ENCODE peak calls at places on chromosome 1, in eight cellular contexts. S is NB4, N is gastrocnemius medialis, V is tibial nerve, B is adrenal gland, R is IMR-90, Z is A549, D is right lobe of liver. L is an unnamed sample.

GRCh38 chr1:12518956-12519707 is 98.9 kb downstream of the DHRS3 start:
- DNase-seq in R (peak), Z (no peak), V (peak), B (peak), N (peak), S (no peak), D (peak), L (peak)

GRCh38 chr1:90924982-90925381 is 96.9 kb downstream of the ZNF644 start:
- DNase-seq in Z (no peak), B (no peak), V (no peak), S (no peak), D (no peak), N (no peak), R (peak), L (no peak)

GRCh38 chr1:181675091-181675490 is 191.8 kb downstream of the CACNA1E start:
- DNase-seq in N (no peak), Z (no peak), D (no peak), V (no peak), B (no peak), R (no peak), S (no peak), L (no peak)

GRCh38 chr1:163307479-163308171 is 14.1 kb upstream of the NUF2 start:
- DNase-seq in Z (no peak), B (no peak), S (no peak), D (no peak), R (peak), V (no peak), N (no peak), L (no peak)

GRCh38 chr1:235586992-235587391 is 62.6 kb downstream of the GNG4 start:
- DNase-seq in B (no peak), D (no peak), S (no peak), R (no peak), N (no peak), Z (no peak), V (no peak), L (no peak)

GRCh38 chr1:220804202-220804586 is 17.5 kb downstream of the MTARC1 start:
- DNase-seq in R (peak), D (no peak), B (no peak), S (no peak), Z (no peak), N (no peak), V (no peak), L (no peak)

GRCh38 chr1:231628207-231628876 is 1.8 kb downstream of the DISC1 start:
- DNase-seq in S (no peak), V (no peak), N (no peak), B (no peak), R (peak), D (no peak), Z (no peak), L (no peak)

GRCh38 chr1:3409737-3410434 is 44.6 kb upstream of the ARHGEF16 start:
- DNase-seq in Z (peak), V (peak), S (no peak), R (peak), B (peak), N (no peak), D (no peak), L (no peak)

GRCh38 chr1:67615886-67616285 is 69.1 kb upstream of the GADD45A start:
- DNase-seq in Z (no peak), N (no peak), B (no peak), V (no peak), S (no peak), R (no peak), D (no peak), L (no peak)

GRCh38 chr1:16111771-16112557 is 38.5 kb upstream of the FAM131C start:
- DNase-seq in B (no peak), R (peak), D (no peak), S (no peak), N (no peak), V (no peak), Z (no peak), L (no peak)

GRCh38 chr1:47758341-47759237 is 238.6 kb downstream of the TRABD2B start:
- DNase-seq in D (no peak), V (peak), Z (peak), S (peak), R (no peak), B (no peak), N (no peak), L (no peak)

GRCh38 chr1:47756411-47756810 is 240.8 kb downstream of the TRABD2B start:
- DNase-seq in R (no peak), Z (no peak), V (no peak), N (no peak), D (no peak), B (no peak), S (no peak), L (peak)

GRCh38 chr1:47756006-47756405 is 241.2 kb downstream of the TRABD2B start:
- DNase-seq in Z (no peak), V (no peak), S (no peak), R (no peak), B (no peak), N (no peak), D (no peak), L (peak)

GRCh38 chr1:47755368-47755990 is 241.7 kb downstream of the TRABD2B start:
- DNase-seq in V (no peak), D (no peak), N (no peak), Z (peak), B (no peak), R (no peak), S (peak), L (peak)

DNA sequence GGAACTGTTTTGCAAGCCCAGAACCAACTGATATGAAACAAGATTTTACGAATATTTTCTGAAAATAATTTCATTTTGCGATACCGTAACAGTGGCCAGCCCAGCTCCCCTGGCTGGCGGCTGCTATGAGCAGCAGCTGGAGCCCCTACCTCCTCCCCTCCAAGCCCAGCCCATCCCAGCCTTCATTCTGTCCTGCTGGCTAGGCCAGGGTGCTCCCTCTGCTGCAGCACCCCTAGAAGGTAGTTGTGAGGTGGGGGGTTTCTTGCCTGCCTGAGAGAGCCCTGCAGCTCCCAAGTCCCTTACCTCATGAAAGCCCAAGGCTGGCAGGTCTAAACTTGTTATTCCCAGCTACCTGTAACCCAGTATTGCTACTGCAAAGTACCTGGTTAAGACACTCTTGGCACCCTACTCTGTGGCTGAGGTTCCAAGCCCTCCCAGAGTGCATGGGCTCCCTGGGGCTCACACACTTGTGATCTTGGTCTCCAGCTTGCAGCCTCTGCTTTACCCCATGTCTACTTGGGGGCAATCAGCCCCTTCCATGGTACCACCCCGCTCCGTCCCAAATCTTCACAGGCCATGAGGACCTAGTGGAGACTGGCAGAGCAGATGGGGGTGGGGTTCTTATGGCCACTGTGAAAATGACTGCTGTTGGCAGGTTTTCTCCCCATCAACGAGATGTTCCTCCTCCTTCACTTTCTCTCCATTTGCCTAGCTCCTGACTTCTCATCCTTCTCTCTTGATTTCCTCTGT is 239.8 kb downstream of the TRABD2B start:
- DNase-seq in S (no peak), R (no peak), D (no peak), Z (no peak), V (no peak), N (no peak), B (no peak), L (no peak)
- TF ChIP-seq CTCF in S (no peak), R (no peak), D (no peak), Z (no peak), V (no peak), N (no peak), B (no peak), L (no peak)

GRCh38 chr1:194114288-194114687 is 927.9 kb upstream of the B3GALT2 start:
- DNase-seq in N (no peak), R (no peak), Z (no peak), D (no peak), S (no peak), V (no peak), B (no peak), L (no peak)
- TF ChIP-seq POLR2A in N (no peak), R (no peak), Z (no peak), D (no peak), S (no peak), V (no peak), B (no peak), L (no peak)

GRCh38 chr1:110348050-110348449 is 8.9 kb downstream of the RBM15 start:
- DNase-seq in D (no peak), B (no peak), R (no peak), N (no peak), Z (no peak), S (no peak), V (no peak), L (no peak)
- H3K4me3 ChIP-seq in D (no peak), B (no peak), R (no peak), N (no peak), Z (no peak), S (peak), V (no peak), L (no peak)

GRCh38 chr1:212613440-212614335 is 5.1 kb downstream of the ATF3 start:
- DNase-seq in R (no peak), B (no peak), V (no peak), Z (no peak), D (no peak), S (peak), N (no peak), L (no peak)
- TF ChIP-seq CTCF in R (no peak), B (no peak), V (no peak), Z (no peak), D (no peak), S (no peak), N (no peak), L (no peak)

GRCh38 chr1:145891587-145892485 is 6.2 kb upstream of the ANKRD35 start:
- DNase-seq in S (peak), Z (peak), V (peak), R (peak), D (peak), N (peak), B (peak), L (peak)
- TF ChIP-seq POLR2A in S (no peak), Z (no peak), V (no peak), R (peak), D (peak), N (peak), B (no peak), L (no peak)

GRCh38 chr1:39959651-39960333 is 4.8 kb downstream of the MFSD2A start:
- DNase-seq in D (peak), R (no peak), N (no peak), S (no peak), B (no peak), V (no peak), Z (no peak), L (no peak)
- H3K4me3 ChIP-seq in D (peak), R (no peak), N (no peak), S (no peak), B (no peak), V (no peak), Z (no peak), L (no peak)

GRCh38 chr1:201648066-201648910 is 109.4 kb downstream of the NAV1 start:
- DNase-seq in Z (peak), B (peak), N (no peak), S (no peak), D (no peak), V (no peak), R (peak), L (no peak)

GRCh38 chr1:201647722-201648065 is 108.8 kb downstream of the NAV1 start:
- DNase-seq in V (no peak), D (no peak), R (no peak), S (no peak), N (no peak), Z (no peak), B (no peak), L (no peak)

GRCh38 chr1:201645956-201646355 is 107.0 kb downstream of the NAV1 start:
- DNase-seq in R (peak), Z (no peak), D (no peak), V (no peak), S (no peak), N (no peak), B (no peak), L (no peak)

GRCh38 chr1:201646623-201647022 is 107.7 kb downstream of the NAV1 start:
- DNase-seq in Z (no peak), V (no peak), B (no peak), R (no peak), D (no peak), S (no peak), N (no peak), L (no peak)

GRCh38 chr1:201647094-201647493 is 108.2 kb downstream of the NAV1 start:
- DNase-seq in R (no peak), D (no peak), S (no peak), N (no peak), V (no peak), Z (no peak), B (no peak), L (no peak)
- TF ChIP-seq CTCF in R (no peak), D (no peak), S (no peak), N (no peak), V (no peak), Z (no peak), B (no peak), L (no peak)

DNA sequence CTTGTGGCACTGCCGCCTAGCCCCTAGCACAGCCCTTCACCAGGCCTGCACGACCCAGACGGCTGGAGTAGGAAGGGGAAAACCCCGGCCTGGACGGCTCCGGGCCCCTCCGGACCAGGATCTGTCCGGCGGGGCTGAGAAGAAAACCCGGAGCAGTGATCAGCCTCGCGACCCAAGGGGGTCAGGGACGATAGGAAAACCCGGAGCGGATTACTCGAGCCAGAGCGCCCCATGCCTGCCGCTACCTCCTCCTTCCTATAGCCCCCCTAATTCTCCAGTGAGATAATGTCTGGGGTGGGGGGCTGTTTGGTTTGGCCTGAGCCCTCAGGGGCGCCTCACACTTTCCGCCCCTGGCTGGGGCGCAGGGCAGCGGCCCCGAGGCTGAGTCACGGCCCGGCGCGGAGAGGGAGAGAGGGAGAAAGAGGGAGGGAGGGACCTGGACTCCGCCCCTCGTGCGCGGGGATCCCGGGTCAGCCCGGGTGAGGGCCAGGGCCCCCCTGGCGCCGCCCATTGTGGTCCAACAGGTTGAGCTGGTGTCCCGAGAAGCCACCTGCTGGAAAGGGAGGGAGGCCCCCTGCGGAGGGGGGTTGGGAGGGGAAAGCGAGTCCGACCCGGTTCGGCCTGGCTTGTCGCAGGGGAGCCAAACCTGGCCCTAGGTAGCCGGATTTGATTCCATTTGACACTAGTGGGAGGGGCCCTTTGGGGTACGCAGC is 1.7 kb upstream of the ZBTB7B start:
- DNase-seq in S (peak), V (peak), B (peak), R (peak), N (peak), D (peak), Z (peak), L (peak)
- TF ChIP-seq POLR2A in S (peak), V (peak), B (peak), R (no peak), N (peak), D (peak), Z (no peak), L (no peak)

L was measured in lower leg skin.